ENCODE peak calls at places on chromosomes 13 and 19, in six cellular contexts. D, M, C, U, Z and H are unnamed samples.

GRCh38 chr13:90564096-90564495 is 783.4 kb upstream of the MIR17HG start:
- DNase-seq in M (no peak), C (peak; percentile 24), D (no peak), U (no peak), Z (no peak), H (no peak)

GRCh38 chr19:3113100-3114017 is 19.2 kb downstream of the GNA11 start:
- DNase-seq in M (no peak), D (no peak), C (peak; percentile 82), U (no peak), Z (no peak), H (no peak)

GRCh38 chr13:106417467-106418110 is 117.9 kb downstream of the EFNB2 start:
- DNase-seq in C (no peak), M (no peak), D (no peak), Z (no peak), U (peak; percentile 49), H (no peak)

GRCh38 chr19:41706741-41707501 is 1.5 kb upstream of the CEACAM5 start:
- DNase-seq in M (no peak), D (peak; percentile 42), Z (peak; percentile 58), C (peak; percentile 88), U (peak; percentile 32), H (peak; percentile 76)

GRCh38 chr19:50795665-50796073 is 5.5 kb downstream of the ACP4 start:
- DNase-seq in C (no peak), M (no peak), Z (no peak), D (no peak), U (no peak), H (no peak)

GRCh38 chr13:33197551-33197971 is 88.0 kb downstream of the STARD13 start:
- DNase-seq in U (no peak), D (no peak), M (no peak), C (peak; percentile 28), Z (no peak), H (no peak)

GRCh38 chr19:3387645-3388589 is 21.5 kb downstream of the NFIC start:
- DNase-seq in D (no peak), U (no peak), C (peak; percentile 96), Z (peak; percentile 67), M (no peak), H (peak; percentile 71)

GRCh38 chr13:36074659-36075058 is 56.5 kb downstream of the DCLK1 start:
- DNase-seq in M (no peak), Z (no peak), C (no peak), D (no peak), U (no peak), H (no peak)

GRCh38 chr13:101115762-101116161 is 300.5 kb downstream of the NALCN start:
- DNase-seq in M (no peak), U (no peak), D (no peak), C (no peak), Z (peak; percentile 18), H (peak; percentile 5)

GRCh38 chr19:4844348-4845179 is 13.1 kb upstream of the TICAM1 start:
- DNase-seq in D (no peak), Z (no peak), M (no peak), C (no peak), U (no peak), H (peak; percentile 90)

GRCh38 chr13:22047082-22047784 is 376.4 kb downstream of the FGF9 start:
- DNase-seq in Z (peak; percentile 25), U (peak; percentile 13), D (no peak), M (no peak), C (no peak), H (peak; percentile 61)

GRCh38 chr19:42480335-42481095 is 37.8 kb upstream of the CXCL17 start:
- DNase-seq in U (peak; percentile 64), D (no peak), M (no peak), Z (peak; percentile 42), C (no peak), H (peak; percentile 63)

GRCh38 chr19:2449019-2449418 is 7.7 kb downstream of the LMNB2 start:
- DNase-seq in C (no peak), U (no peak), D (no peak), Z (no peak), M (no peak), H (no peak)

GRCh38 chr19:45676851-45677263 is 8.8 kb downstream of the GIPR start:
- DNase-seq in M (no peak), Z (no peak), C (no peak), D (peak; percentile 49), U (no peak), H (peak; percentile 10)

GRCh38 chr19:47363758-47364529 is 14.8 kb downstream of the DHX34 start:
- DNase-seq in D (no peak), C (no peak), M (no peak), U (peak; percentile 69), Z (peak; percentile 55), H (no peak)